ENCODE peak calls at places on chromosomes 12 and 14, in eight cellular contexts. R is hepatocyte, G is AG10803, L is GM10248, B is pancreas, P is Panc1, Q is adrenal gland, C is MM.1S. K is an unnamed sample.

GRCh38 chr12:50458606-50459005 is 46.2 kb upstream of the DIP2B start:
- DNase-seq in R (no peak), G (peak), B (no peak), C (no peak), P (no peak), Q (no peak), L (no peak), K (no peak)

GRCh38 chr14:63290741-63291286 is 27.9 kb downstream of the GPHB5 start:
- DNase-seq in L (no peak), Q (no peak), B (no peak), R (no peak), P (no peak), C (no peak), G (peak), K (no peak)

GRCh38 chr12:95336387-95337067 is 118.9 kb downstream of the VEZT start:
- DNase-seq in L (no peak), B (peak), Q (peak), C (no peak), P (peak), R (peak), G (peak), K (no peak)

GRCh38 chr12:115443351-115443938 is 759.5 kb upstream of the TBX3 start:
- DNase-seq in L (no peak), B (no peak), R (no peak), P (no peak), G (no peak), Q (no peak), C (no peak), K (no peak)

GRCh38 chr14:64841121-64841611 is 38.5 kb downstream of the SPTB start:
- DNase-seq in L (no peak), R (peak), B (no peak), C (no peak), P (no peak), Q (peak), G (peak), K (no peak)

GRCh38 chr14:100158566-100159106 is 809 bp downstream of the DEGS2 start:
- DNase-seq in P (no peak), R (no peak), B (peak), G (no peak), L (no peak), Q (no peak), C (no peak), K (no peak)

GRCh38 chr12:19243577-19243976 is 114.0 kb downstream of the PLEKHA5 start:
- DNase-seq in G (peak), C (no peak), L (no peak), B (no peak), P (no peak), Q (no peak), R (no peak), K (no peak)

GRCh38 chr12:34387711-34388635 is 365.7 kb downstream of the ALG10 start:
- DNase-seq in R (no peak), G (no peak), C (no peak), B (no peak), Q (no peak), L (no peak), P (no peak), K (no peak)

GRCh38 chr14:23106747-23107045 is 1.9 kb upstream of the CIROP start:
- DNase-seq in C (no peak), P (no peak), R (no peak), G (no peak), B (no peak), L (no peak), Q (no peak), K (no peak)

GRCh38 chr12:71754461-71755145 is at the start of gene RAB21:
- DNase-seq in P (no peak), B (peak), Q (peak), C (peak), L (peak), R (peak), G (peak), K (peak)
- TF ChIP-seq CTCF in P (peak), B (no peak), Q (peak), C (no peak), L (peak), R (no peak), G (peak), K (no peak)

GRCh38 chr12:84397846-84398245 is 514.8 kb downstream of the SLC6A15 start:
- DNase-seq in C (no peak), P (no peak), B (no peak), Q (no peak), R (no peak), G (no peak), L (no peak), K (no peak)

GRCh38 chr12:84397279-84397678 is 515.3 kb downstream of the SLC6A15 start:
- DNase-seq in B (no peak), G (peak), R (no peak), L (no peak), P (no peak), Q (no peak), C (peak), K (no peak)
- TF ChIP-seq CTCF in B (no peak), G (peak), R (peak), L (no peak), P (no peak), Q (no peak), C (peak), K (no peak)

GRCh38 chr12:3752741-3753486 is at the start of gene CRACR2A:
- DNase-seq in C (peak), R (peak), L (peak), B (peak), Q (peak), P (no peak), G (peak), K (peak)
- TF ChIP-seq CTCF in C (peak), R (peak), L (peak), B (no peak), Q (peak), P (peak), G (peak), K (peak)

GRCh38 chr12:21527451-21528180 is 1.5 kb downstream of the SPX start:
- DNase-seq in G (peak), P (no peak), B (peak), Q (peak), R (peak), C (peak), L (peak), K (peak)
- TF ChIP-seq CTCF in G (no peak), P (no peak), B (no peak), Q (no peak), R (no peak), C (no peak), L (no peak), K (no peak)

GRCh38 chr12:122265433-122265832 is 861 bp downstream of the VPS33A start:
- DNase-seq in L (no peak), P (no peak), C (no peak), Q (no peak), R (no peak), G (no peak), B (no peak), K (no peak)
- TF ChIP-seq CTCF in L (no peak), P (no peak), C (no peak), Q (no peak), R (no peak), G (no peak), B (no peak), K (no peak)

DNA sequence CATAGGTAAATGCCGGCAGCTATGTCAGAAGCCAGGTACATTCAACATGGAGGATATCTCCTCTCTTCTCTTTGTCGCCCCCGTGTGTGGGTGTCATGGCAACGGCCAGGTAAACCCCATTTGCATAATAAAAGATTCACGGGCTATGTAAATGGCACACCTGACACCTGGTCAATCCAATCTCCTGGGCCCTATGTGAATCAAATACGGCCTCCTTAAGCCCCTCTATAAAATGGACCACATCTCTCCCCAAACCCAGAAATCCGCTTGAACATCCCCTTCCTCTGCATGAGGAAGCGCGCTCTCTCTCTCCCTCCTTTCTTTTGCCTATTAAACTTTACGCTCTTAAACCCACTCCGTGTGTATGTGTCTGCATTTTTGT is 363.7 kb downstream of the SOX5 start:
- DNase-seq in C (no peak), Q (no peak), B (no peak), P (no peak), G (no peak), L (no peak), R (no peak), K (no peak)
- TF ChIP-seq CTCF in C (no peak), Q (no peak), B (no peak), P (no peak), G (no peak), L (no peak), R (no peak), K (no peak)

K was measured in GM20000.